ENCODE peak calls at places on chromosomes 6 and 20, in six cellular contexts. L, J, S, R, Y and V are unnamed samples.

GRCh38 chr6:152983637-152984386 is 971 bp upstream of the FBXO5 start:
- DNase-seq in L (peak), J (no peak), S (peak), R (peak), Y (peak), V (peak)

GRCh38 chr20:33103561-33103960 is 24.1 kb downstream of the BPIFB4 start:
- DNase-seq in L (no peak), J (no peak), S (no peak), R (no peak), Y (no peak), V (no peak)

GRCh38 chr6:170124150-170124549 is 166.7 kb downstream of the DLL1 start:
- DNase-seq in L (no peak), J (no peak), S (no peak), R (no peak), Y (no peak), V (no peak)

GRCh38 chr6:138404666-138405337 is 779 bp downstream of the HEBP2 start:
- DNase-seq in L (no peak), J (no peak), S (no peak), R (no peak), Y (no peak), V (no peak)

GRCh38 chr6:66435321-66435720 is 728.3 kb upstream of the EYS start:
- DNase-seq in L (no peak), J (no peak), S (no peak), R (no peak), Y (no peak), V (no peak)

GRCh38 chr6:170489836-170490235 is 63.3 kb downstream of the PSMB1 start:
- DNase-seq in L (no peak), J (no peak), S (no peak), R (no peak), Y (no peak), V (no peak)

GRCh38 chr20:8837396-8837795 is 231.5 kb upstream of the PLCB4 start:
- DNase-seq in L (no peak), J (no peak), S (peak), R (no peak), Y (no peak), V (peak)

GRCh38 chr6:52361347-52361944 is 505 bp upstream of the PAQR8 start:
- DNase-seq in L (no peak), J (no peak), S (peak), R (no peak), Y (no peak), V (peak)

GRCh38 chr6:92047886-92048285 is 1371.5 kb downstream of the EPHA7 start:
- DNase-seq in L (no peak), J (no peak), S (no peak), R (no peak), Y (no peak), V (no peak)

GRCh38 chr6:12911387-12911960 is 194.9 kb downstream of the PHACTR1 start:
- DNase-seq in L (no peak), J (no peak), S (peak), R (no peak), Y (no peak), V (peak)

GRCh38 chr20:58603656-58604184 is 47.4 kb upstream of the STX16 start:
- DNase-seq in L (no peak), J (no peak), S (peak), R (no peak), Y (no peak), V (peak)

DNA sequence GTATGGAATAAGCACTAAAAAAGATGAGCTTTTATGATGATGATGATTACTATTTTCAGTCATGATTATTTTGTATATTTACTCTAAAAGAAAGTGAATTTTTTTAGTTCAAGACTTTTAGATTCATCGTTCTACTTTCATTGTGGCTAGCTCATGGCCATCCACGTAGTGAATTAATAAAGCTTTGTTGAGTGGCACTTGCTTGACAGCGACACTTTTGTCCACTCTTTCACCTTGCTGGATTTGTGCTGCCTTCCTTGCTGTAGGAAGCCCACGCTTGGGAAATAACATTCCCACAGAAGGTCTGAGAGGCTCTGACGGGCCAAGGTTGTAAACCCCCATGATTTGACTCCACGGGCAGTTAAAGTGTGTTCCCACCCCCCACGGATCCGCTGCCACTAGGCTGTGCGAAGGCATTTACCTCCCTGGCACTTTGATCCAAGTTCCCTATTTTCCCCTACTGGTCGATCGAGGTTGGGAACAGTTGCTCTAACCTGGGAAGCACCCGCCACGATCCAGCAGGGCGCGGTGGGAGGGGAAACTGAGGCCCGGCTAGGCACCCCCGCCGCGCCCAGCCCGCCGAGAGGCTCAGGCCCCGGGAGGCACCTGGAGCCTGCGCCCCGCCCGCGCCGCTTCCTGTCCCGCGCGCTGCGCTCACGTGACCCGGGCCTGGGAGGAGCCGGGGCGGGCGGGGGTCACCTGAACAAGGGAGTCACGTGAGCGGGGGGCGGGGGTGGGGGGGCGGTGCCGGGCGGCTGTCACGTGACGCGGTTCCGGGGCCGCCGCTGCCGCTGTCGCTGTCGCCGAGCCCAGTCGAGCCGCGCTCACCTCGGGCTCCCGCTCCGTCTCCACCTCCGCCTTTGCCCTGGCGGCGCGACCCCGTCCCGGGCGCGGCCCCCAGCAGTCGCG is at the start of gene IGF2R:
- DNase-seq in L (peak), J (no peak), S (peak), R (peak), Y (peak), V (peak)
- H3K4ac ChIP-seq in L (no peak), J (peak), S (peak), R (peak), Y (no peak), V (peak)

GRCh38 chr20:53911301-53911700 is 159.1 kb downstream of the BCAS1 start:
- DNase-seq in L (no peak), J (no peak), S (no peak), R (no peak), Y (no peak), V (no peak)

GRCh38 chr20:53915459-53916172 is 154.8 kb downstream of the BCAS1 start:
- DNase-seq in L (peak), J (peak), S (peak), R (peak), Y (peak), V (peak)

GRCh38 chr20:53914861-53915458 is 155.4 kb downstream of the BCAS1 start:
- DNase-seq in L (no peak), J (no peak), S (no peak), R (no peak), Y (no peak), V (peak)

GRCh38 chr20:53916173-53916512 is 154.3 kb downstream of the BCAS1 start:
- DNase-seq in L (no peak), J (no peak), S (no peak), R (peak), Y (no peak), V (no peak)

DNA sequence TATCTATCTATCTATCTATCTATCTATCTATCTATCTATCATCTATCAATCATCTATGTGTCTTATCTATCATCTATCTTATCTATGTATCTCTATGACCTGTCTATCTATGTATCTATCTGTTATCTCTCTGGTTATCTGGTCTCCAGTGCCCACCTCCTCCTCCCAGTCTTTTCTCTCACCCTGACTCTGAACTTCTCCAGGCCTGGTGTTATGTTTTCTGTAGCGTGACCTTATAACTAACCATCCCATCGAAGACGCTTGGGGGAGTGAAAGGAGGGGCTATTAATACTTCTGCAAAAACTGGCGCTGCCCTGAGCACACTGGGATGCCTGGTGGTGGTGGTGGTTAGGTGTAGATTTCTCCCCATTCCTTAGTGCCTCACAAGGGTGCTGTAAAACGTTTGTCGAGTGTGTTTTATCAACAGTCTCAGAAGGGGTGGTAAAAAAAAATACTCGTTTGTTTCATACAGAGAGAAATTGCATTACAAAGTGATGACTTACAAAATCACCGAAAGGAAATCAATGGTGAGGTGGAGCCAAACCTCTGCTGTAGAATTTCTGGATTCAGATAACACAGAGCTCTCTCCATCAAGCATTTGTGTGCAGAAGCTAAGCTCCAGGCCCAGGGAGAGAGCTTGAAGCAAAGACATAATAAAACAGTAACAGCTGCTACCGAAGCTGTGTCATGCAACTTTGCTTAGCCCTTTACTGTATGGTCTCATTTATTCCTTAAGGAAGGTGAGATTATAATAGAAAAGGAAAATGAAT is 156.1 kb downstream of the BCAS1 start:
- DNase-seq in L (no peak), J (no peak), S (peak), R (no peak), Y (no peak), V (peak)
- H3K4ac ChIP-seq in L (no peak), J (no peak), S (peak), R (no peak), Y (no peak), V (no peak)

DNA sequence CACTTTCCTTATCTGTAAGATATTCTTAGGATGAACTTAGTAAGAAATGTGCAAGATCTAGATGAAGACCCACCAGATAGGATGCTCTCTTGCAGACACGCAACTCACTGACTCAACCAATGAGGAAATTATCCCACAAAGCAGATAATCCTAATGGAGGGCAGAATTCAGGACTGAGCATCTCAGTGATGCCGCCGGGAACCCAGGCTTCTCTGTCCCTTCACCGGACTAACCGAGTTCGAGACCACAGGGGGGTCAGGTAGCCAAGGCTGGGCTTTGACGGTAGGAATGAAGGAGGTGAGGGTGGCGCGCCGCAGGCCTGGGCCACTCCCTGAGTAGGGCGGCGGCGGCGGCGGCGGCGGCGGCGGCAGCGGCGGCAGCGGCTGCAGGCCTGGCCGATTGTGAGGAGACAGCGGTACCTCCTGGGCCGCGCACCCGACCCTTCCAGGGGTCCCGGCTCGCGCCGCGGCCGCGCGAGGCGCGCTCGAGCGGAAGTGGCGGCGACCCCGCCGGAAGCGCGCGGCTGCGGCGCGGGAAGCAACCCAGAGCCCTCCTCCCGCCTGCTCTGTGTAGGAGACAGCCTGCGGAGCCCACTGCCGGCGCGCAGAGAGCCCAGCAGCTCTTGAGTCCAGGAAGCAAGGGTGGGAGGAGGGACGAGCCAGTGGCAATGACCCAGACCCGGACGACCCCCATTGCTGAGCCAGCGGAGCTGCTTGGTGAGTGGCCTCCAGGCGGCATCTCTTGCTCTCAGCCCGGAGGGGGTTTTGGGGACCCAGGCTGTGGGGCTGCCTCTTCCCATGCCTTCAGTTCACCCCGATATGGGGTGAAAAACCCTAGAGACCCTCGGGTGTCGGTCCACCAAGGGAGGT is at the start of gene KHDC1:
- DNase-seq in L (peak), J (peak), S (peak), R (peak), Y (peak), V (peak)
- H3K4ac ChIP-seq in L (no peak), J (peak), S (peak), R (peak), Y (no peak), V (peak)

GRCh38 chr20:25146976-25147375 is 48.5 kb upstream of the ENTPD6 start:
- DNase-seq in L (no peak), J (no peak), S (no peak), R (no peak), Y (no peak), V (no peak)

GRCh38 chr20:25147716-25148115 is 47.8 kb upstream of the ENTPD6 start:
- DNase-seq in L (no peak), J (no peak), S (no peak), R (no peak), Y (no peak), V (no peak)

GRCh38 chr20:25142435-25142834 is 53.1 kb upstream of the ENTPD6 start:
- DNase-seq in L (no peak), J (no peak), S (no peak), R (no peak), Y (no peak), V (no peak)

GRCh38 chr20:25148181-25148981 is 47.1 kb upstream of the ENTPD6 start:
- DNase-seq in L (no peak), J (no peak), S (peak), R (no peak), Y (peak), V (peak)

GRCh38 chr20:25145131-25145530 is 50.4 kb upstream of the ENTPD6 start:
- DNase-seq in L (no peak), J (no peak), S (no peak), R (no peak), Y (no peak), V (no peak)
- H3K4ac ChIP-seq in L (no peak), J (no peak), S (no peak), R (no peak), Y (no peak), V (no peak)

DNA sequence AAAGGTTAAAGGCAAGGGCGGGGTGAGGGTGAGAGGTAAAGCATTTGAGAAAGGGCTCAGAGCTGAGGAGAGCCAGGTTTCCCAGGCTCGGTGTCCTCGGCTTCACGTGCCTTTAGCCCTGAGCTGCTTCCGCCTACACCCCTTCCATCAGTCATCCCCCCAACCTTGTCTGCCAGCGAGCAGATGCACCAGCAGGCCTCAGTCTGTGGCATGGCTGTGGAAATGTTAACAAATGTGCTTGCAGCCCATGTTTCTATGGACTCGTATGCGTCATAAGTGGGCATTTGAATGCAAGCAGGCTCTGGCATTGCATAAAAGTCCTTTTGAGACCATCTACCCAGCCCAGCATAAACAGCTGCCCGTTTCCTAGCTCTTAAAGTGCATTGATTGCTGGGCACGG is 88.8 kb downstream of the SYNJ2 start:
- DNase-seq in L (no peak), J (no peak), S (no peak), R (no peak), Y (no peak), V (no peak)
- H3K4ac ChIP-seq in L (no peak), J (no peak), S (peak), R (no peak), Y (no peak), V (no peak)

GRCh38 chr6:31581511-31582229 is 554 bp downstream of the LTB start:
- DNase-seq in L (peak), J (no peak), S (no peak), R (no peak), Y (no peak), V (no peak)
- H3K4ac ChIP-seq in L (no peak), J (no peak), S (peak), R (no peak), Y (no peak), V (no peak)